ENCODE peak calls at places on chromosomes 4 and X, in ten cellular contexts. H, D, R, V, F, X, B, S, E and Z are unnamed samples.

GRCh38 chrX:74147439-74147838 is 156.5 kb upstream of the ZCCHC13 start:
- DNase-seq in H (no peak), D (no peak), R (no peak), V (no peak), F (no peak), X (no peak), B (no peak), S (no peak), E (no peak), Z (no peak)

GRCh38 chr4:113468165-113469022 is 293.1 kb downstream of the CAMK2D start:
- DNase-seq in H (peak), D (no peak), R (peak), V (peak), F (peak), X (peak), B (peak), S (peak), E (peak), Z (no peak)

GRCh38 chr4:153218961-153219360 is 14.7 kb downstream of the TRIM2 start:
- DNase-seq in H (no peak), D (no peak), R (no peak), V (no peak), F (peak), X (no peak), B (no peak), S (no peak), E (no peak), Z (no peak)

GRCh38 chr4:18185491-18185890 is 163.9 kb upstream of the LCORL start:
- DNase-seq in H (no peak), D (no peak), R (no peak), V (no peak), F (no peak), X (no peak), B (no peak), S (no peak), E (no peak), Z (no peak)

GRCh38 chrX:40278340-40279090 is 180.8 kb upstream of the BCOR start:
- DNase-seq in H (no peak), D (no peak), R (no peak), V (no peak), F (no peak), X (no peak), B (no peak), S (no peak), E (no peak), Z (no peak)

GRCh38 chr4:111641813-111642579 is 503.3 kb upstream of the FAM241A start:
- DNase-seq in H (no peak), D (no peak), R (no peak), V (peak), F (peak), X (peak), B (peak), S (no peak), E (peak), Z (no peak)

GRCh38 chr4:71004281-71004851 is 10.9 kb downstream of the DCK start:
- DNase-seq in H (no peak), D (peak), R (no peak), V (no peak), F (peak), X (no peak), B (peak), S (no peak), E (no peak), Z (no peak)

GRCh38 chr4:114386637-114387233 is 211.9 kb upstream of the UGT8 start:
- DNase-seq in H (no peak), D (no peak), R (no peak), V (no peak), F (no peak), X (no peak), B (no peak), S (no peak), E (no peak), Z (no peak)

DNA sequence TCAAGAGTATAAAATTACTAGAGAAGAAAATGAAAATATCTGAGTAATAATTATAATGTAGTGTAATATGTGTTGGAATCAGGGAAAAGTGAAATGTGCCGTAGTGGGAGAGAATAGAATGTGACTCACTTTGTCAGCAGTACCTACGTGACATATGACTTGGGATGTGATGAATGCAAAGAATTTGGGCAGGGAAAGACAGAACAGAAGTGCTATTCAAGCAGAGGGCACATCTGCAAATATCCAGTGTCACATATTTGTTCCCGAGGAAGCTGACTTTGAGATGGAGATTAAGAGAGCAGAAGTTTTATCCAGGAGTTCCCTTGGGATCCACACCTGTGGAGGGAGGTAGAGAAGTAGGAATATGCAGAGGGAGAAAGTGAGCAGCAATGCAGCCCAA is 69.3 kb upstream of the HS3ST1 start:
- DNase-seq in H (no peak), D (no peak), R (no peak), V (no peak), F (no peak), X (no peak), B (no peak), S (no peak), E (no peak), Z (no peak)
- TF ChIP-seq POLR2A in H (no peak), D (no peak), R (no peak), V (no peak), F (no peak), X (no peak), B (no peak), S (no peak), E (no peak), Z (no peak)

DNA sequence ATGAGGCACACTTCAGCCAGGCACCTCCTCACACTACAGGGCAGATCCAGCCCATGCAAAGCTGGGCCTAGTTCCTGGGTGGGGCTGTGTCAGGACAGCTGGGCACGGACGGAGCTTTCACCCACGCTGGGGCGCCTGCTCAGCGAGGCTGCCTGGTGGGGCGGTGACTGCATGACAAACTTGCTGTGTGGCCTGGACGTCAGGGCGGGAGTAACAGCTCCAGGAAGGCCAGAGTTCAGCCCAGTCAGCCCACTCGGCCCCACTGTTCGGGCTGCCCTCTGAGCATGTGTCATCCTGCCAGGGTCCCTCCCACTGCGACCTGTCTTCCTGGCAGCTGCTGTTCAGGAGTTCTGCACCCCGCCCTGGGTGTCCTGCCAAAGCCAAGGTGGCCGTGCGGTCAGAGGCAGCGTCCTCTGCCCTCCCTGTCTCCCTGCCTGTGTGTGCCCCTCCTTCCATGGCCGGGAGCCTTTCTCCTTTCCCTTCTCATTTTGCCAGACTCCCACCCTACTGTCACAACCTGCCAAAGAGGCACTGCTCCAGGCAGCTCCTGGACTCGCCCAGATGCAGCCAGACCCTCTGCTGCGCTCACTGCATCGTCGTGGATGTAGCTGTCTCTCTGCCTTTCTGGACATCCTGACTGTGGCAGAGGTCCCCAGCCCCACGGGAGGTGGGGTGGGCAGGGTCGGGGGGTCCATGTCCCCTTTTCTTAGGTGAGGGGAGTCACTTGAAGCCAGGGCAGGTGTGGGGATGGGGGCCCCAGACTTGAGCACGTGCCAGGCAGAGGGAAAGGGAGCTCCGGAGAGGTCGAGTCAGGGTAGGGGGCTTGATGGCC is 33.0 kb upstream of the KIAA0232 start:
- DNase-seq in H (peak), D (peak), R (peak), V (no peak), F (peak), X (peak), B (no peak), S (peak), E (peak), Z (peak)
- TF ChIP-seq POLR2A in H (no peak), D (no peak), R (no peak), V (no peak), F (peak), X (peak), B (peak), S (no peak), E (no peak), Z (no peak)

GRCh38 chr4:10741221-10741620 is 56.7 kb upstream of the CLNK start:
- DNase-seq in H (no peak), D (no peak), R (no peak), V (no peak), F (no peak), X (no peak), B (no peak), S (no peak), E (no peak), Z (no peak)
- TF ChIP-seq POLR2A in H (no peak), D (no peak), R (no peak), V (no peak), F (no peak), X (no peak), B (no peak), S (no peak), E (no peak), Z (no peak)

DNA sequence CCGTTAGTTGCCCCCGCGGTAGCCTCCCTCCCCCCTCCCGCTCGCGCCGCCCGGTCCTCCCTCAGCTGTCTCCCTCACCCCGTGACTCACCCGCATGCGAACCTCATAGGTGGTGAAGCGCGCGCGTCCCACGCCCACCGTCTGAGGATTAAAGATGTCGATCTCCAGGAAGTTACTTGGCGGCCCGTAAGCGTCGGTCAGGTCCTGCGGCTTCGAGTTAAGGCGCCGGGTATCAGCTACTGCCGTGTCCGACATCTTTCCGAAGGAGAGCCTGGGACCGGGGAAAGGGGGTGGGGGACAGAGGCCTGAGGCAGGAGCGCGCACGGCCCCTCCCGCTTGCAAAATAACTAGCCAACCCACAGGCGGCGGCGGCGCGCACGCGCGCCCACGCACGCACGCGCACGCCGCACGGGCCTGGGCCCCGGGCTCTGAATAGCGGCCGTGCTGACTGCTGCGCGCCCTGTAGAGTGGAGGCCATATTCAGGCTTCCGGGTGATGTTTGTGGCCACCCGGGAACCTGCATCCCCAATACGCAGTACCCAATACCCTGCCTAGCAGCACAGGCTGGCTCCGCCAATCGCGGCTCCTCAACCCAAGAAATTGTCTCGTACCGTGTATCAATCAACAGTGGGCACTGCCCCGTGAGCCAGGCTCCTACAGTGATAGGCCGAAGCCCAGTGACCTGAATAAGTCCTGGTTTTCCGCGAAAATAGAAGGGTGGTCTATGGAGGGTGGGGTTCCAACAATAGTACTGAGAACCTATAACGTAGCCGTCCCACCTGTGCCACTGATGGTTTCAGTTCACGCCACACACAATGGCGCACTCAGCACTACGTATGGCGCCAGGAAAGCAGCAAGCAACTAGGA is at the start of gene SNX12:
- DNase-seq in H (peak), D (peak), R (peak), V (peak), F (peak), X (peak), B (peak), S (peak), E (peak), Z (peak)
- TF ChIP-seq POLR2A in H (peak), D (no peak), R (peak), V (no peak), F (peak), X (peak), B (peak), S (no peak), E (peak), Z (peak)

GRCh38 chr4:173516621-173517612 is 13.1 kb downstream of the HAND2 start:
- DNase-seq in H (no peak), D (no peak), R (no peak), V (no peak), F (no peak), X (no peak), B (no peak), S (no peak), E (no peak), Z (no peak)
- TF ChIP-seq POLR2A in H (no peak), D (no peak), R (no peak), V (no peak), F (no peak), X (no peak), B (no peak), S (no peak), E (no peak), Z (no peak)

DNA sequence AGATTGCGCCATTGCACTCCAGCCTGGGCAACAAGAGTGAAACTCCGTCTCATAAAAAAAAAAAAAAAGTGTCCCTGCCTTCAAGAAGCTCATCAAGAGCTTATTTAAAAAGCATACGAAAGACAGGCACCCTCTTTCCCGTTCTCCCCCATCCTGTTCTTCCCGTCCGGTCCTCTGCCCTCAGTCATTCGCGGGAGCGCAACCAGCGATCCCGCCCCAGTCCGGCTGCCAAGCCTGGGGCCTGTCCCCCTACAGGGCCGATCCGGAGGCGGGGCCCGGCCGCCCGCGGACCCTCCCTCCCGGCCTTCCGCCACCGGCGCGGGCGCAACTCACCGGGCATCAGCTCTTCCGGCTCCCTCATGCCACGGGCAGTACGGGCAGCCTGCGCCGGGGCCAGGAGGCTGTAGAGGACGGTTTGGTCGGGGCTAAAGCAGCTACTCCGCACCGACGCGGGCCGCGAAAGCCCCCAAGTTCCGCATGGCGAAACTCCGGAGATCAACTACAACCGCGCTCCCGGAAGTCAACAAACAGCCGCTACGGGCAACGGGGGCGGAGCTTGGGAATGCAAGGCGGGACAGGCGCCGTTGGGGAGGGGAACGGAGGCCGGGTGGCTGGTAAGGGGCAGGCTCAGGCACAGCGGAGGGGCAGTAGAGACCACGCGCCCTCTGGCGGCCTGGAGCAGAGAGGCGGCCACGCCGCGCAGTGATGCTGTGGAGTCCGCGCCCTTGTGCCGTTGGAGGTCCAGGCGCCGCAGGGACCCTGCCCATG is at the start of gene RPGR:
- DNase-seq in H (peak), D (peak), R (peak), V (peak), F (peak), X (peak), B (peak), S (peak), E (peak), Z (peak)
- TF ChIP-seq POLR2A in H (peak), D (no peak), R (peak), V (peak), F (peak), X (peak), B (peak), S (no peak), E (peak), Z (peak)

GRCh38 chr4:125062079-125062478 is 252.7 kb upstream of the FAT4 start:
- DNase-seq in H (no peak), D (no peak), R (no peak), V (no peak), F (no peak), X (no peak), B (no peak), S (no peak), E (no peak), Z (no peak)

GRCh38 chr4:125060376-125060775 is 254.4 kb upstream of the FAT4 start:
- DNase-seq in H (no peak), D (no peak), R (no peak), V (no peak), F (no peak), X (no peak), B (no peak), S (no peak), E (no peak), Z (no peak)
- TF ChIP-seq POLR2A in H (no peak), D (no peak), R (no peak), V (no peak), F (no peak), X (no peak), B (no peak), S (no peak), E (no peak), Z (no peak)